ENCODE peak calls at places on chromosomes 1 and 21, in five cellular contexts. One of them, this sample, is unnamed.

GRCh38 chr1:118396824-118397530 is 211.9 kb upstream of the SPAG17 start:
- DNase-seq in A549: no peak
- DNase-seq in IMR-90: no peak
- DNase-seq in ovary: no peak
- DNase-seq in testis: peak; percentile 16
- DNase-seq in this sample: no peak

GRCh38 chr1:153880962-153881361 is 41.8 kb downstream of the GATAD2B start:
- DNase-seq in IMR-90: peak; percentile 98
- DNase-seq in A549: peak; percentile 47
- DNase-seq in testis: peak; percentile 86
- DNase-seq in ovary: peak; percentile 74
- DNase-seq in this sample: peak; percentile 80

GRCh38 chr1:182102042-182102416 is 40.5 kb upstream of the ZNF648 start:
- DNase-seq in IMR-90: no peak
- DNase-seq in ovary: no peak
- DNase-seq in testis: no peak
- DNase-seq in A549: no peak
- DNase-seq in this sample: no peak

GRCh38 chr1:5477716-5478115 is 514.5 kb downstream of the NPHP4 start:
- DNase-seq in IMR-90: no peak
- DNase-seq in A549: no peak
- DNase-seq in testis: no peak
- DNase-seq in ovary: no peak
- DNase-seq in this sample: no peak

GRCh38 chr1:228307218-228308023 is 99.2 kb downstream of the TRIM11 start:
- DNase-seq in A549: no peak
- DNase-seq in IMR-90: no peak
- DNase-seq in testis: peak; percentile 12
- DNase-seq in ovary: no peak
- DNase-seq in this sample: no peak

GRCh38 chr21:43983860-43984420 is 28.2 kb upstream of the TRAPPC10 start:
- DNase-seq in A549: no peak
- DNase-seq in IMR-90: no peak
- DNase-seq in ovary: no peak
- DNase-seq in testis: no peak
- DNase-seq in this sample: no peak

GRCh38 chr1:109933856-109934711 is 23.4 kb downstream of the CSF1 start:
- DNase-seq in IMR-90: peak; percentile 96
- DNase-seq in testis: no peak
- DNase-seq in ovary: no peak
- DNase-seq in A549: no peak
- DNase-seq in this sample: no peak

GRCh38 chr1:9111957-9112356 is 16.9 kb downstream of the GPR157 start:
- DNase-seq in testis: no peak
- DNase-seq in A549: no peak
- DNase-seq in IMR-90: no peak
- DNase-seq in ovary: no peak
- DNase-seq in this sample: no peak

GRCh38 chr1:204769997-204770396 is 84.5 kb upstream of the LRRN2 start:
- DNase-seq in IMR-90: no peak
- DNase-seq in A549: no peak
- DNase-seq in ovary: no peak
- DNase-seq in testis: no peak
- DNase-seq in this sample: no peak

GRCh38 chr1:26790551-26790953 is 2.8 kb downstream of the PIGV start:
- DNase-seq in IMR-90: no peak
- DNase-seq in A549: no peak
- DNase-seq in ovary: no peak
- DNase-seq in testis: no peak
- DNase-seq in this sample: no peak

GRCh38 chr21:45970674-45971486 is 10.7 kb upstream of the COL6A1 start:
- DNase-seq in A549: peak; percentile 17
- DNase-seq in testis: no peak
- DNase-seq in IMR-90: peak; percentile 44
- DNase-seq in ovary: peak; percentile 80
- DNase-seq in this sample: peak; percentile 53

GRCh38 chr1:28934676-28935075 is 20.3 kb downstream of the EPB41 start:
- DNase-seq in ovary: no peak
- DNase-seq in A549: no peak
- DNase-seq in IMR-90: peak; percentile 19
- DNase-seq in testis: no peak
- DNase-seq in this sample: no peak

GRCh38 chr1:160780398-160780755 is 15.6 kb upstream of the LY9 start:
- DNase-seq in ovary: no peak
- DNase-seq in IMR-90: no peak
- DNase-seq in testis: no peak
- DNase-seq in A549: no peak
- DNase-seq in this sample: no peak

GRCh38 chr1:180646093-180646492 is 14.3 kb downstream of the XPR1 start:
- DNase-seq in IMR-90: no peak
- DNase-seq in ovary: no peak
- DNase-seq in testis: no peak
- DNase-seq in A549: no peak
- DNase-seq in this sample: no peak

GRCh38 chr1:43975249-43975961 is 645 bp downstream of the ATP6V0B start:
- DNase-seq in IMR-90: no peak
- DNase-seq in A549: no peak
- DNase-seq in ovary: peak; percentile 47
- DNase-seq in testis: peak; percentile 69
- DNase-seq in this sample: peak; percentile 72

GRCh38 chr1:184724843-184725242 is 29.8 kb downstream of the EDEM3 start:
- DNase-seq in IMR-90: no peak
- DNase-seq in A549: no peak
- DNase-seq in ovary: no peak
- DNase-seq in testis: no peak
- DNase-seq in this sample: no peak

GRCh38 chr1:32773018-32773763 is 44.0 kb downstream of the YARS1 start:
- DNase-seq in A549: peak; percentile 82
- DNase-seq in IMR-90: peak; percentile 74
- DNase-seq in testis: peak; percentile 89
- DNase-seq in ovary: peak; percentile 86
- DNase-seq in this sample: peak; percentile 87

GRCh38 chr1:178275553-178275952 is 181.6 kb downstream of the RASAL2 start:
- DNase-seq in ovary: no peak
- DNase-seq in IMR-90: peak; percentile 37
- DNase-seq in testis: no peak
- DNase-seq in A549: no peak
- DNase-seq in this sample: no peak

GRCh38 chr1:54274881-54275280 is 74.9 kb downstream of the MRPL37 start:
- DNase-seq in A549: no peak
- DNase-seq in IMR-90: no peak
- DNase-seq in testis: no peak
- DNase-seq in ovary: no peak
- DNase-seq in this sample: no peak
- TF ChIP-seq POLR2A in A549: no peak
- TF ChIP-seq POLR2A in IMR-90: no peak
- TF ChIP-seq POLR2A in testis: no peak
- TF ChIP-seq POLR2A in ovary: no peak
- TF ChIP-seq POLR2A in this sample: no peak

DNA sequence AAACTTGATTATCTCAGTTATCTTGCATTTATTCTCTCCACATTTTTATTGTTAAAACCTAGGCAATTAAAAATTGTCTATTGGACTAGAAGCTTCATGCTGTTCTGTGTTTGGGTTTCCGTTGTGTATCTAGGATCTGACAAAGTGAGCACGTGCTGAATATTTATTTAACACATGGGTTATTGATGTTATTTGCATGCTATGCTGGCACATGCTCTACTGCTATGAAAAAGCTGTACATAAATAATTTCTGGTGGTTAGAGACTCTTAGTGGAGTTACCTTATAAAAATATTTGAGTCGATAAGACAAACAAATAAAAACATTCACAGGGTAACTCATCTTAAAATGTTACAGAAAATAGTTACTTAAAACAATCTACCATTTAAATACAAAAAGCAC is 1769.7 kb downstream of the MRPL39 start:
- DNase-seq in IMR-90: no peak
- DNase-seq in testis: no peak
- DNase-seq in A549: no peak
- DNase-seq in ovary: no peak
- DNase-seq in this sample: no peak
- TF ChIP-seq POLR2A in IMR-90: no peak
- TF ChIP-seq POLR2A in testis: no peak
- TF ChIP-seq POLR2A in A549: no peak
- TF ChIP-seq POLR2A in ovary: no peak
- TF ChIP-seq POLR2A in this sample: no peak

DNA sequence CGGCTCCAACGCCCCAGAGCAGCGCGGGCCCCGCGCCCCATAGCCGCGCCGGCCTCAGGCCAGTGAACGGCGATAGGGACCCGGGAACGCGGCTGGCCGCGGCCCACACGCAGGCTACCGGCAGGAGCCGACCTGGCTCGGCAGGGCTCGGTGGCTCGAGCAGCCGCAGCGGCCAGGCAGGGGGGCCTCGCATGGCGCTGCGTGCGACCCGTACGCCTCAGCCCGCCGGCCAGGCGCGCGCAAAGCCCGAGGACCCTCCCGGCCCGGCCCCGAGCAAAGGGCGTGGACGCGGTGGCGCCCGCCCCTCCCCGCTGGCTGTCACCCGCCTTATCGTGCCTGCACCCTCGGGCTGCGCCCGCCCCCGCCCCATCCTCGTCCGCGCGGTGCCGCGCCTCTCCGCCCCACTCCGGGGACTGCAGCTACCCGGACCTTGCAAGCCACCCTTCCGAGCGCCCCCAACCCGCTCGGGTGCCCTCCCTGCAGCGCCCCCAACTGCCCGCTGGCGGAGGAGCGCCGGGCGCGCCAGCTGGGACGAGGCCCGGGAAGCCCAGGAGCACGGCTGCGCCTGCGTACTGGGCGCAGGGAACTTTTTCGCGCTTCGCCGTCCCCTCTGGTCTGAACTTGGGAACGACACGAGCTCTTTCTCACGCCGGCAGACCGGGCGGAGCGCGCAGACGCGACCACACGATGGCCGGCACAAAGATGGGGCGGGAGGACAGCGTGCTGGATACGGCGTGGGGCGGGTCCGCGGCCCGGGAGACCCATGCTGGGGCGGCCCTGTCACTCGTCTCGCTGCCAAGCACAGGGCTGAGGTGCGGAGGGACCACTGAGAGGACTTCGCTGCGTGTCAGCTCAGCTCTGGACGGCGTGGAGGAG is at the start of gene ABCB10:
- DNase-seq in IMR-90: peak; percentile 96
- DNase-seq in A549: peak; percentile 98
- DNase-seq in ovary: peak; percentile 94
- DNase-seq in testis: peak; percentile 97
- DNase-seq in this sample: peak; percentile 99
- TF ChIP-seq POLR2A in IMR-90: no peak
- TF ChIP-seq POLR2A in A549: peak; percentile 84
- TF ChIP-seq POLR2A in ovary: peak; percentile 39
- TF ChIP-seq POLR2A in testis: no peak
- TF ChIP-seq POLR2A in this sample: peak; percentile 90

DNA sequence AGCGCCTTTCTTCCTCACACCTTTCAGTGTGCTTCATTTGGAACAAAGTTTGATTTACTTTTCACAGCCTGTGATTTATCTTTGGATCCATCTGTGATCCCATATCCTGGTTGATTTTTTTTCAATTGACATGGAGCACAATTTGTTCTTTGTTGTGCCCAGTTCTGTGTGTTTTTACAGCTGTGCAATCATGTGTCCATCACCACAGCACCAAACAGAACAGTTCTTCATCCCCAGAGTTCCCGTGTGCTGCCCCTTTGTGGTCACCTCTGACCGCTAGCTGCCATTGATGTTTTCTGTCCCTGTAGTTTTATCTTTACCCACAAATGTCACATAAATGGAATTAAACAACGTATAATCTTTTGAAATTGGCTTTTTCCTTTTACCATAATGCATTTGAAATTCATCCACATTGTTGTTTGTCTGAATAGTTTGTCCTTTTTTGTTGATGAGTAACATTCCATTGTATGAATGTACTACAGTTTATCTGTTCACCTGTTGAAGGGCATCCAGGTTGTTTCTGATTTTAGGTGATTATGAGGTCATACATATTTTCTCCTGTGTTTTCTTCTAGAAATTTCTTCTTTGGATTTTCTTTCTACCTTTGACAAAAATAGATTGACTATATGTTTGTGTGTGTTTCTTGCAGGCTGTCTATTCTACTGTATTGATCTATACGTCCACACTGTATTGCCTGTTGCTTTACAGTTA is 17.4 kb downstream of the MIGA1 start:
- DNase-seq in testis: no peak
- DNase-seq in A549: no peak
- DNase-seq in IMR-90: no peak
- DNase-seq in ovary: no peak
- DNase-seq in this sample: no peak
- TF ChIP-seq POLR2A in testis: no peak
- TF ChIP-seq POLR2A in A549: no peak
- TF ChIP-seq POLR2A in IMR-90: no peak
- TF ChIP-seq POLR2A in ovary: no peak
- TF ChIP-seq POLR2A in this sample: no peak

GRCh38 chr1:62194651-62195282 is at the start of gene L1TD1:
- DNase-seq in testis: peak; percentile 51
- DNase-seq in A549: no peak
- DNase-seq in ovary: no peak
- DNase-seq in IMR-90: no peak
- DNase-seq in this sample: no peak
- TF ChIP-seq POLR2A in testis: no peak
- TF ChIP-seq POLR2A in A549: no peak
- TF ChIP-seq POLR2A in ovary: no peak
- TF ChIP-seq POLR2A in IMR-90: no peak
- TF ChIP-seq POLR2A in this sample: no peak

DNA sequence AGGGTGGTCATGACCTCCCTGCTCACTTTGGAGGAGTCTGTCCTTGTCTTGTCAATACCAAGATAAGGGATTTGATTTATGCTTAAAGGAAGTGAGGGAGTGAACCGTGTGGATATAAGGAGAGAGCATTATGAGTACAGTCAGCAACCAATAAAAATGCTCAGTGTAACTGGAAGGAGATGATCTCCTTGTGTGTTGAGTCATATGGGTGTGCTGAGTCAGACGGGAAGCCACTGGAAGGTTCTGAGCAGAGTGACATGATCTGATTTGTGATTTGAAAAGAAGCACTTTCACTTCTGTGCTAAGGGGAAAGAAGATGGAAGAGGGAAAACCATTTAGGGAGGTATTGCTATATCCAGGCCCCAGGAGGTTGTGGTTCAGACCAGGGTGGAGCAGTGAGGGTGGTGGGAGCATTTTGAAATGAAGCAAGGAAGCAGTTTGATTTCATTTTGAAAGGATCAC is 2.5 kb upstream of the BCL10 start:
- DNase-seq in IMR-90: peak; percentile 98
- DNase-seq in ovary: no peak
- DNase-seq in testis: peak; percentile 49
- DNase-seq in A549: peak; percentile 87
- DNase-seq in this sample: peak; percentile 85
- TF ChIP-seq POLR2A in IMR-90: peak; percentile 30
- TF ChIP-seq POLR2A in ovary: no peak
- TF ChIP-seq POLR2A in testis: no peak
- TF ChIP-seq POLR2A in A549: no peak
- TF ChIP-seq POLR2A in this sample: no peak